ENCODE peak calls at places on chromosome 17, in four cellular contexts. E is K562, T is SK-N-SH, J is HCT116. D is an unnamed sample.

GRCh38 chr17:14432058-14432457 is 131.2 kb downstream of the HS3ST3B1 start:
- DNase-seq in E (no peak), T (no peak), J (no peak), D (no peak)

GRCh38 chr17:81234940-81235821 is 3.7 kb downstream of the TEPSIN start:
- DNase-seq in E (no peak), T (no peak), J (no peak), D (no peak)

GRCh38 chr17:57385975-57386374 is 129.7 kb downstream of the MSI2 start:
- DNase-seq in E (no peak), T (no peak), J (no peak), D (no peak)

GRCh38 chr17:28227278-28228108 is 91.5 kb upstream of the TMEM97 start:
- DNase-seq in E (no peak), T (peak; percentile 94), J (peak; percentile 73), D (peak; percentile 98)

GRCh38 chr17:42928714-42929496 is 28.3 kb downstream of the G6PC1 start:
- DNase-seq in E (peak; percentile 88), T (peak; percentile 46), J (peak; percentile 60), D (peak; percentile 55)

GRCh38 chr17:27573971-27574525 is 56.9 kb upstream of the LGALS9 start:
- DNase-seq in E (peak; percentile 75), T (no peak), J (no peak), D (no peak)

GRCh38 chr17:31418773-31419350 is 27.4 kb downstream of the RAB11FIP4 start:
- DNase-seq in E (no peak), T (no peak), J (no peak), D (no peak)

GRCh38 chr17:81030726-81031570 is 4.0 kb upstream of the BAIAP2 start:
- DNase-seq in E (no peak), T (no peak), J (no peak), D (no peak)

GRCh38 chr17:39813631-39814030 is 50.5 kb downstream of the IKZF3 start:
- DNase-seq in E (no peak), T (no peak), J (no peak), D (no peak)

GRCh38 chr17:75876190-75876937 is 2.0 kb downstream of the TRIM47 start:
- DNase-seq in E (no peak), T (peak; percentile 72), J (peak; percentile 84), D (no peak)

GRCh38 chr17:76492250-76492988 is 8.8 kb downstream of the RHBDF2 start:
- DNase-seq in E (no peak), T (no peak), J (no peak), D (no peak)

DNA sequence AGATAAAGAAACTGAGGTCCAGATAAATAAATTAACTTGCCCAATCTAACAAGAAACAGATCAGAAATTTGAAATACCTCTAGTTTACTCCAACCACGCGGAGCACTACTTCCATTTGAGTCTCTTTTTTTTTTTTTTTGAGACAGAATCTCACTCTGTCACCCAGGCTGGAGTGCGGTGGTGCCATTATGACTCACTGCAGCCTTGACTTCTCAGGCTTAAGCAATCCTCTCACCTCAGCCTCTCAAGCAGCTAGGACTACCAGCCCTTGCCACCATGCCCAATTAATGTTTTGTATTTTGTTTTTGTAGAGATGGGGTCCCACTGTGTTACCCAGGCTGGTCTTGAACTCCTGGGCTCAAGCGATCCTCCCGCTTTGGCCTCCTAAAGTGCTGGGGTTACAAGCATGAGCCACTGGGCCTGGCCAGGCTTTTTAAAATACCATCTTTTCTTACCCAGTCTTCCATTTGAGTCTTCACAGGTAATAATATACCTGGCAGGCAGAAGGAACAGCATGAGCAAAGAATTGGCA is 3.3 kb upstream of the NACA2 start:
- DNase-seq in E (no peak), T (no peak), J (no peak), D (no peak)
- TF ChIP-seq JUND in E (no peak), T (no peak), J (no peak), D (no peak)

GRCh38 chr17:63692195-63692816 is 7.6 kb downstream of the LIMD2 start:
- DNase-seq in E (no peak), T (no peak), J (no peak), D (peak; percentile 49)

GRCh38 chr17:63694229-63694973 is 5.5 kb downstream of the LIMD2 start:
- DNase-seq in E (no peak), T (peak; percentile 84), J (no peak), D (no peak)

GRCh38 chr17:63694974-63695773 is 4.8 kb downstream of the LIMD2 start:
- DNase-seq in E (no peak), T (no peak), J (no peak), D (no peak)

GRCh38 chr17:63695889-63696288 is 4.0 kb downstream of the LIMD2 start:
- DNase-seq in E (no peak), T (no peak), J (no peak), D (no peak)

DNA sequence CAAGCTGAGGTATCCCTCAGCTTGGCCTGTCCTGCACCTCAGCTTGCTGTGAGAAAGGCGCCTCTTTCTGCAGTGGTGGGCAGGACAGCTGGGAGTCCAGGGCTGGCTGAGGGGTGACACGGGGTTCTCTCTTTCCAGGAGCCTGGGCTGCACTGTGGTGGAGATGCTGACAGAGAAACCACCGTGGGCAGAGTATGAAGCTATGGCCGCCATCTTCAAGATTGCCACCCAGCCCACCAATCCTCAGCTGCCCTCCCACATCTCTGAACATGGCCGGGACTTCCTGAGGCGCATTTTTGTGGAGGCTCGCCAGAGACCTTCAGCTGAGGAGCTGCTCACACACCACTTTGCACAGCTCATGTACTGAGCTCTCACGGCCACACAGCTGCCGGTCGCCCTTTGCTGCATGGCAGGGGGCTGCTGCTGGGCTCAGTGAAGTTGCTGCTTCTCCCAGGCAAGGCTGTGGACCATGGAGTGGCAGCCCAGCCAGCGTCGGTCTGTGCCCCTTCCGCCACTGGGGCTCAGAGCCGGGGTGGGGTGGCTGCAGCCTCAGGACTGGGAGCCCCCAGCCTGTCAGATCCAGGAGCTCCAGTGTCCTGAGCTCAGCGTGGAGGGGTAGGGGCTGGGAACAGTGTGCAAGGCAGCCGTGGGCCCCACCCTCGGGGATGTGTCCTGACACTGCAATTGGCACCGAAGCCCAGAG is 6.4 kb downstream of the LIMD2 start:
- DNase-seq in E (no peak), T (no peak), J (no peak), D (no peak)
- TF ChIP-seq JUND in E (no peak), T (no peak), J (no peak), D (no peak)

GRCh38 chr17:6041261-6041660 is 28.9 kb upstream of the WSCD1 start:
- DNase-seq in E (no peak), T (no peak), J (no peak), D (no peak)
- TF ChIP-seq JUND in E (no peak), T (no peak), J (no peak), D (no peak)

GRCh38 chr17:67215991-67216421 is 29.0 kb downstream of the HELZ start:
- DNase-seq in E (no peak), T (no peak), J (no peak), D (no peak)
- TF ChIP-seq JUND in E (no peak), T (no peak), J (no peak), D (no peak)

DNA sequence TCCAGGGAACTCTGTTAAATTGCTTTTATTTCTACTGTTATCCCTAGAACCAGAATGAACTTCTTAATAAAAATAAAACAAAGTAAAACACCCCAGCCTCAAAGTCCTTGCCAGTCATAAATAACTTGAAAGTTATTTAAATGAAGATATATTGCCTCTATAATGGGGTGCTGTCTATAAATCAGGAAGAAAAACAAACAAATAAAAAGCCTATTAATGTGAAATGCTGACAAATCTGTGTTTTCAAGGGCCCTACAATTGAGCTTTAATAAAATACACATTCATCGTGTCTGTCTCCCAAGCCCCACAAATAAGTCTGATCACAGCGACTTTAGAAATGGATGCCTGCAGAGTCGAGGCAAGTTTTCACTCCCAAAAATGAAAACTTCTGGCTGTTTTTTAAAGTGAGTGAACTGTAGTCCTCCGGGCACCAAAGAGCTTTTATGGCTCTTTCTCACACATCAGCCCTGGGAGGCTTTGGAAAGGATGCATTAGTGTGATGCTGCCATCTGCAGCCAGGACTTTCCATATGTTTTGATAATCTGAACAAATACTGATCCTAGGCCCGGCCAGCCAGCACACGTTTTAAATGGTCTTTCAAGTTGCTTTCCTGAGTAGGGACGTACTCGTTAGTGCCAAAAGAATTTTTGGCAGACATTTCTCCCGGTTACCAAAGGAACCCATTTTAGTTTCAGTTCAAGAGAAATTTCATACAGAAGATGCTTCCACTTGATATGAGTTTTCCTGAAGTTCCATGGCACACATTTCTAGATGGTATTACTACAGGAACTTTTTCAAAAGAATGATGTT is 16.3 kb downstream of the NACA2 start:
- DNase-seq in E (no peak), T (peak; percentile 76), J (peak; percentile 74), D (peak; percentile 64)
- TF ChIP-seq JUND in E (no peak), T (no peak), J (no peak), D (no peak)

DNA sequence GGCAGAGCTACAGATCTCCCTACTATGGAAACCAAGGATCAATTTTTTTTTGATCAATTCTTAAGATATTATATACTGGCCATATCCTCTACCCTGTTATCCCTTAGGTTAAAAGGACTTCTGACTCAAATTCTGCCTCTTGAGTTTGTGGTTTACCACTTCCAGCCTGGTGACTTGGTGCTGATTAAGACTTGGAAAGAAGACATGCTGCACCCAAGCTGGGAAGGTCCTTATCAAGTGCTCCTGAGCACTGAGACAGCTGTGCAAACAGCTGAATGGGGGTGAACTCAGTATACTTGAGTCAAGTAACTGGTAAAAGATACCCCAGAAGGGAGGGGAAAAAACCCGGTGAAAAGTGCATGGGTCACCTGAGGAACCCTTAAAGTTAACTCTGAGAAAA is 20.5 kb upstream of the SPACA3 start:
- DNase-seq in E (peak; percentile 54), T (no peak), J (no peak), D (no peak)
- TF ChIP-seq JUND in E (peak; percentile 51), T (no peak), J (no peak), D (no peak)

GRCh38 chr17:41307647-41308046 is 1.5 kb downstream of the KRTAP16-1 start:
- DNase-seq in E (no peak), T (no peak), J (no peak), D (no peak)
- TF ChIP-seq JUND in E (no peak), T (no peak), J (no peak), D (no peak)

GRCh38 chr17:19337712-19338023 is 24.9 kb downstream of the B9D1 start:
- DNase-seq in E (no peak), T (no peak), J (no peak), D (no peak)

GRCh38 chr17:19338031-19338990 is 24.2 kb downstream of the B9D1 start:
- DNase-seq in E (peak; percentile 55), T (peak; percentile 62), J (no peak), D (peak; percentile 76)

GRCh38 chr17:19334331-19334730 is 28.2 kb downstream of the B9D1 start:
- DNase-seq in E (no peak), T (no peak), J (no peak), D (no peak)

GRCh38 chr17:19336938-19337711 is 25.4 kb downstream of the B9D1 start:
- DNase-seq in E (no peak), T (no peak), J (no peak), D (peak; percentile 81)

GRCh38 chr17:19335951-19336631 is 26.4 kb downstream of the B9D1 start:
- DNase-seq in E (no peak), T (no peak), J (no peak), D (no peak)
- TF ChIP-seq JUND in E (no peak), T (no peak), J (no peak), D (no peak)

DNA sequence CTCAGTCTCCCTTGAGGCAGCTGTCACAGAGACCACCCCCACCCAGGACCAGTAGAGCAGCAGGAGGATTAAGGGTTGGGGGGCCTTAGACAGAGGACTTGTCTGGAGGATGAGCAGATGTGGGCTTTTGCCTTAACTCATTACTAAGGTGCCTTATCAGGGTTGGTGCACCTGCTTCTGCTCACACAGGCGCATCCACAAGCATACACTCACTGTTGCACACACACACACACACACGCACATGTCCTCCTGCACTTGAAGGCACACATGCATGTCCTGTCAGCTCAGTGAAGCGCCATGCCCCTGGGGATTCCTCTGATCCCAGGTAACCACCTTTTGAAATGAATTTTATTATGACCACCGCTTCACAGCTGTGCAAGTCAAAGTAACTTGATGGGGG is 1.2 kb downstream of the GFAP start:
- DNase-seq in E (peak; percentile 55), T (no peak), J (no peak), D (no peak)
- TF ChIP-seq JUND in E (no peak), T (no peak), J (no peak), D (no peak)

GRCh38 chr17:73953206-73954033 is 250.1 kb upstream of the RPL38 start:
- DNase-seq in E (no peak), T (no peak), J (no peak), D (no peak)
- TF ChIP-seq JUND in E (no peak), T (no peak), J (no peak), D (no peak)